ENCODE peak calls at places on chromosomes 3 and 15, in eight cellular contexts. K, M, F, E, A, C, D and J are unnamed samples.

GRCh38 chr3:37290551-37290950 is 116.2 kb upstream of the LRRFIP2 start:
- DNase-seq in D (no peak), F (no peak), C (no peak), A (no peak), M (no peak), E (no peak), K (peak; percentile 31), J (no peak)

GRCh38 chr3:117589454-117589853 is 879.9 kb downstream of the TUSC7 start:
- DNase-seq in M (no peak), A (peak; percentile 59), K (no peak), E (no peak), F (no peak), C (no peak), D (no peak), J (no peak)

GRCh38 chr3:64484289-64484992 is 203.4 kb downstream of the ADAMTS9 start:
- DNase-seq in C (peak; percentile 81), A (peak; percentile 78), E (peak; percentile 92), K (peak; percentile 76), F (peak; percentile 66), D (peak; percentile 85), M (peak; percentile 78), J (peak; percentile 96)

GRCh38 chr3:48634661-48635221 is 520 bp downstream of the SLC26A6 start:
- DNase-seq in C (peak; percentile 61), A (peak; percentile 38), E (peak; percentile 90), F (peak; percentile 67), D (peak; percentile 74), M (peak; percentile 45), K (peak; percentile 95), J (peak; percentile 85)

GRCh38 chr3:4801924-4802323 is 177.3 kb upstream of the BHLHE40 start:
- DNase-seq in M (no peak), D (no peak), C (no peak), K (no peak), F (no peak), E (no peak), A (no peak), J (no peak)

GRCh38 chr3:30098656-30099454 is 507.5 kb upstream of the TGFBR2 start:
- DNase-seq in C (peak; percentile 14), A (peak; percentile 3), M (no peak), E (no peak), D (no peak), K (no peak), F (no peak), J (no peak)

GRCh38 chr15:70415330-70415884 is 317.7 kb upstream of the TLE3 start:
- DNase-seq in D (no peak), C (no peak), K (no peak), A (no peak), E (no peak), F (no peak), M (no peak), J (no peak)

GRCh38 chr3:134314588-134315285 is 59.5 kb downstream of the AMOTL2 start:
- DNase-seq in A (no peak), F (no peak), E (peak; percentile 49), M (no peak), D (no peak), C (no peak), K (no peak), J (peak; percentile 55)

GRCh38 chr3:189249987-189250386 is 78.2 kb downstream of the TPRG1 start:
- DNase-seq in E (no peak), C (no peak), A (no peak), D (no peak), M (no peak), K (no peak), F (no peak), J (no peak)

GRCh38 chr3:11195721-11196332 is 41.5 kb downstream of the HRH1 start:
- DNase-seq in C (peak; percentile 65), D (no peak), M (no peak), F (no peak), E (peak; percentile 61), K (no peak), A (no peak), J (peak; percentile 68)

DNA sequence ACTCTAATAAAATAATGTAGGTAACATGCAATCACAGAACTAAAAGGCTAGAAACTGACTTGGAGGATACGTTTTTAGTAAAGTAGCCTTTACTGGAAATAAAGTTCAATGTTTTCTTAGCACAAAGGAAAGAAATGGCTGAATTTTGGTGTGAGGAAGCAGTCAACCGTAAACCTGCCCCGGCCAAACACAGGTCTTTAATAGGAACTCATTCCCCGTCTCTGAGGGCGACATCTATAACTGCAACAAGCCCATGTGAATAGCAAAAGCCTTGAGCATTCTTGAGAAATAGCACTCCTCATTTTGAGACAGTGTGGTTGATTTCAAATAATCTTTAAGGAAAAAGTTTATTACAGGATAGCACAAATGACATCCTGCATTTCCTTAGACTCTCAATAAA is 12.4 kb downstream of the IL17RD start:
- DNase-seq in C (no peak), D (no peak), F (no peak), A (no peak), E (no peak), K (no peak), M (no peak), J (no peak)
- H3K27me3 ChIP-seq in C (peaks cover 52% of the 10 kb centered on the region), D (peaks cover 3% of the 10 kb centered on the region), F (peaks cover 8% of the 10 kb centered on the region), A (no peaks in the 10 kb centered on the region), E (no peaks in the 10 kb centered on the region), K (no peaks in the 10 kb centered on the region), M (no peaks in the 10 kb centered on the region), J (no peaks in the 10 kb centered on the region)

DNA sequence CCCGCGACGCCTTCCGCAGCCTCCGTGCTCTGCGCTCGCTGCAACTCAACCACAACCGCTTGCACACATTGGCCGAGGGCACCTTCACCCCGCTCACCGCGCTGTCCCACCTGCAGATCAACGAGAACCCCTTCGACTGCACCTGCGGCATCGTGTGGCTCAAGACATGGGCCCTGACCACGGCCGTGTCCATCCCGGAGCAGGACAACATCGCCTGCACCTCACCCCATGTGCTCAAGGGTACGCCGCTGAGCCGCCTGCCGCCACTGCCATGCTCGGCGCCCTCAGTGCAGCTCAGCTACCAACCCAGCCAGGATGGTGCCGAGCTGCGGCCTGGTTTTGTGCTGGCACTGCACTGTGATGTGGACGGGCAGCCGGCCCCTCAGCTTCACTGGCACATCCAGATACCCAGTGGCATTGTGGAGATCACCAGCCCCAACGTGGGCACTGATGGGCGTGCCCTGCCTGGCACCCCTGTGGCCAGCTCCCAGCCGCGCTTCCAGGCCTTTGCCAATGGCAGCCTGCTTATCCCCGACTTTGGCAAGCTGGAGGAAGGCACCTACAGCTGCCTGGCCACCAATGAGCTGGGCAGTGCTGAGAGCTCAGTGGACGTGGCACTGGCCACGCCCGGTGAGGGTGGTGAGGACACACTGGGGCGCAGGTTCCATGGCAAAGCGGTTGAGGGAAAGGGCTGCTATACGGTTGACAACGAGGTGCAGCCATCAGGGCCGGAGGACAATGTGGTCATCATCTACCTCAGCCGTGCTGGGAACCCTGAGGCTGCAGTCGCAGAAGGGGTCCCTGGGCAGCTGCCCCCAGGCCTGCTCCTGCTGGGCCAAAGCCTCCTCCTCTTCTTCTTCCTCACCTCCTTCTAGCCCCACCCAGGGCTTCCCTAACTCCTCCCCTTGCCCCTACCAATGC is 2.0 kb downstream of the ISLR start:
- DNase-seq in K (peak; percentile 57), M (peak; percentile 16), F (no peak), C (no peak), E (peak; percentile 70), A (no peak), D (no peak), J (peak; percentile 35)
- H3K27me3 ChIP-seq in K (no peaks in the 10 kb centered on the region), M (no peaks in the 10 kb centered on the region), F (peaks cover 5% of the 10 kb centered on the region), C (no peaks in the 10 kb centered on the region), E (no peaks in the 10 kb centered on the region), A (no peaks in the 10 kb centered on the region), D (peaks cover 5% of the 10 kb centered on the region), J (no peaks in the 10 kb centered on the region)

DNA sequence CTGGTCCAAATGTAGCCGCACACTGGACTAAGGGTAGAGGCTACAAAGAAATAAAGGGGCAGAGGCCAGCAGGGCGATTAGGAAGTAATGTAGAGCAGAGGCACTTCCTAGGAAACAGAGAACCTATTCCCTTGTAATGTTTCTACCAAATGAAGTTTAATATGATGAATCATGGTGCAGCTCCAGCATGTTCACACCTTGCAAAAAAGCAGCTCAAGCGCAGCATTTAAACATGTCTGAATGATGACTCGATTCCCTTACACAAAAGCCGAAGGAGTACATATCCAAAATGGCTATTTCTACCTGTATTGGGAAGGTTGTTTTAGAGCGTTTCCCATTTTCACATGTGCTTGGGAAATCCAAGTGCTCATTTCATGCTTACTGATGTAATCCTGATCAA is 204.8 kb downstream of the MECOM start:
- DNase-seq in F (no peak), C (no peak), E (no peak), K (no peak), M (no peak), A (no peak), D (no peak), J (no peak)
- H3K27me3 ChIP-seq in F (peaks cover 3% of the 10 kb centered on the region), C (no peaks in the 10 kb centered on the region), E (no peaks in the 10 kb centered on the region), K (no peaks in the 10 kb centered on the region), M (no peaks in the 10 kb centered on the region), A (no peaks in the 10 kb centered on the region), D (no peaks in the 10 kb centered on the region), J (no peaks in the 10 kb centered on the region)

GRCh38 chr15:74202461-74203401 is at the start of gene STRA6:
- DNase-seq in C (no peak), M (no peak), E (no peak), F (no peak), D (no peak), K (peak; percentile 99), A (peak; percentile 42), J (peak; percentile 98)

GRCh38 chr15:74203914-74204431 is 1.4 kb upstream of the STRA6 start:
- DNase-seq in C (no peak), E (peak; percentile 92), F (no peak), A (no peak), D (no peak), M (no peak), K (peak; percentile 88), J (peak; percentile 85)

GRCh38 chr15:74206801-74207281 is 4.3 kb upstream of the STRA6 start:
- DNase-seq in K (no peak), D (no peak), F (no peak), M (no peak), A (no peak), C (no peak), E (no peak), J (no peak)

GRCh38 chr15:74207652-74208440 is 5.3 kb upstream of the STRA6 start:
- DNase-seq in K (no peak), A (no peak), C (no peak), M (no peak), E (no peak), D (no peak), F (no peak), J (no peak)

DNA sequence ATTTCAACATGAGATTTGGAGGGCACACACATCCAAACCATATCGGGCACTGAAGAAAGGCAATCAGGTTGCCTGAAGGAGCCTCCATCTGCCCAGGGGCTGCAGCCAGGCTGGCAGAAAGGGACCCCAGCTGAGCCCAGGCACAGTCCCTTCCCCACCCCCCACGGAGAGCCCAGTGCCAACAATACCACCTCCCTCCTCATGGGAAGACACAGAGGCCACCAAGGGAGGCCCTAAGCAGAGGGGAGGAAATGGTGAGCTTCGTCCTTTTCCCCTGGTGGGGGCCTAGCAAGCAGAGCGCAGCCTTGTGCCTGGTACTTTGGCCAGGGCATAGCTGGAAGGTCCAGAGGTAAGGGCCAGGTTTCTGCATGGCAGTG is 3.0 kb upstream of the STRA6 start:
- DNase-seq in D (no peak), M (no peak), F (no peak), C (no peak), E (no peak), A (no peak), K (no peak), J (no peak)
- H3K27me3 ChIP-seq in D (peaks cover 1% of the 10 kb centered on the region), M (no peaks in the 10 kb centered on the region), F (peaks cover 23% of the 10 kb centered on the region), C (peaks cover 5% of the 10 kb centered on the region), E (no peaks in the 10 kb centered on the region), A (peaks cover under 1% of the 10 kb centered on the region), K (peaks cover 6% of the 10 kb centered on the region), J (no peaks in the 10 kb centered on the region)

GRCh38 chr3:38722760-38723568 is 73.5 kb upstream of the SCN5A start:
- DNase-seq in K (no peak), M (no peak), A (no peak), C (peak; percentile 79), E (no peak), D (no peak), F (no peak), J (no peak)
- H3K27me3 ChIP-seq in K (no peaks in the 10 kb centered on the region), M (no peaks in the 10 kb centered on the region), A (peaks cover 2% of the 10 kb centered on the region), C (no peaks in the 10 kb centered on the region), E (no peaks in the 10 kb centered on the region), D (peaks cover 5% of the 10 kb centered on the region), F (no peaks in the 10 kb centered on the region), J (no peaks in the 10 kb centered on the region)